ENCODE peak calls at places on chromosomes 1 and 21, in ten cellular contexts. O is HuH-7, V is foreskin keratinocyte, M is mesendoderm, B is psoas muscle, F is NB4, L is NCI-H460, R is activated gamma-delta T cell treated with Interleukin-2 at 50 U/mL for 16 hours, E is WTC11, T is C1 segment of cervical spinal cord. X is an unnamed sample.

GRCh38 chr1:18200136-18200717 is 92.6 kb downstream of the IGSF21 start:
- DNase-seq in O (no peak), V (no peak), M (peak), B (no peak), F (peak), L (no peak), R (no peak), E (peak), T (no peak), X (no peak)

GRCh38 chr1:89254658-89255287 is 17.9 kb downstream of the GBP5 start:
- DNase-seq in O (no peak), V (no peak), M (no peak), B (no peak), F (no peak), L (no peak), R (no peak), E (no peak), T (no peak), X (no peak)

GRCh38 chr1:165075725-165076370 is 280.7 kb downstream of the LMX1A start:
- DNase-seq in O (peak), V (no peak), M (peak), B (no peak), F (peak), L (peak), R (no peak), E (peak), T (no peak), X (no peak)

GRCh38 chr1:183989078-183989577 is 48.4 kb downstream of the COLGALT2 start:
- DNase-seq in O (no peak), V (peak), M (peak), B (peak), F (peak), L (peak), R (no peak), E (no peak), T (no peak), X (peak)

GRCh38 chr1:65717815-65718454 is 74.8 kb upstream of the PDE4B start:
- DNase-seq in O (no peak), V (peak), M (peak), B (no peak), F (peak), L (peak), R (no peak), E (no peak), T (no peak), X (peak)

GRCh38 chr1:202130816-202131522 is 8.3 kb downstream of the GPR37L1 start:
- DNase-seq in O (no peak), V (no peak), M (no peak), B (no peak), F (no peak), L (no peak), R (no peak), E (no peak), T (peak), X (no peak)

GRCh38 chr1:4081806-4082645 is 182.0 kb upstream of the C1orf174 start:
- DNase-seq in O (no peak), V (no peak), M (no peak), B (no peak), F (no peak), L (no peak), R (no peak), E (no peak), T (no peak), X (no peak)

GRCh38 chr21:41766883-41767605 is at the start of gene RIPK4:
- DNase-seq in O (peak), V (peak), M (peak), B (no peak), F (no peak), L (peak), R (peak), E (peak), T (no peak), X (no peak)

GRCh38 chr21:46161800-46162592 is 6.6 kb upstream of the FTCD start:
- DNase-seq in O (no peak), V (no peak), M (no peak), B (peak), F (no peak), L (no peak), R (no peak), E (no peak), T (no peak), X (no peak)

GRCh38 chr1:46718340-46718726 is 581 bp downstream of the EFCAB14 start:
- DNase-seq in O (no peak), V (no peak), M (peak), B (no peak), F (no peak), L (no peak), R (no peak), E (no peak), T (no peak), X (no peak)

GRCh38 chr1:168470821-168471473 is 72.8 kb downstream of the XCL2 start:
- DNase-seq in O (no peak), V (peak), M (peak), B (no peak), F (peak), L (no peak), R (no peak), E (no peak), T (no peak), X (peak)

GRCh38 chr1:100400332-100400933 is 48.1 kb downstream of the CDC14A start:
- DNase-seq in O (peak), V (no peak), M (peak), B (no peak), F (peak), L (no peak), R (peak), E (no peak), T (peak), X (no peak)

GRCh38 chr1:170290971-170291370 is 145.2 kb downstream of the NTMT2 start:
- DNase-seq in O (no peak), V (no peak), M (no peak), B (no peak), F (no peak), L (no peak), R (no peak), E (no peak), T (no peak), X (peak)

GRCh38 chr1:64479874-64480273 is 9.9 kb downstream of the CACHD1 start:
- DNase-seq in O (no peak), V (no peak), M (no peak), B (no peak), F (no peak), L (no peak), R (no peak), E (no peak), T (no peak), X (no peak)

GRCh38 chr1:107247679-107248078 is 106.8 kb downstream of the NTNG1 start:
- DNase-seq in O (no peak), V (no peak), M (no peak), B (no peak), F (no peak), L (no peak), R (no peak), E (no peak), T (no peak), X (no peak)

GRCh38 chr21:35427320-35428040 is 378.4 kb upstream of the RUNX1 start:
- DNase-seq in O (no peak), V (no peak), M (peak), B (no peak), F (no peak), L (no peak), R (no peak), E (no peak), T (no peak), X (no peak)

GRCh38 chr1:24186031-24186710 is 918 bp downstream of the IFNLR1 start:
- DNase-seq in O (no peak), V (no peak), M (no peak), B (no peak), F (no peak), L (no peak), R (no peak), E (no peak), T (no peak), X (no peak)

GRCh38 chr1:14849038-14849437 is 250.6 kb downstream of the KAZN start:
- DNase-seq in O (no peak), V (no peak), M (no peak), B (no peak), F (no peak), L (no peak), R (no peak), E (no peak), T (no peak), X (no peak)

GRCh38 chr1:47780469-47780995 is 216.7 kb downstream of the TRABD2B start:
- DNase-seq in O (peak), V (no peak), M (no peak), B (no peak), F (peak), L (no peak), R (no peak), E (no peak), T (no peak), X (no peak)

GRCh38 chr1:26388791-26389445 is 16.4 kb upstream of the ZNF683 start:
- DNase-seq in O (no peak), V (no peak), M (no peak), B (no peak), F (no peak), L (no peak), R (no peak), E (no peak), T (no peak), X (no peak)

GRCh38 chr1:147515046-147515869 is 26.0 kb upstream of the BCL9 start:
- DNase-seq in O (peak), V (peak), M (peak), B (no peak), F (peak), L (peak), R (no peak), E (no peak), T (no peak), X (no peak)

GRCh38 chr1:192575499-192576189 is at the start of gene RGS1:
- DNase-seq in O (no peak), V (no peak), M (no peak), B (no peak), F (peak), L (no peak), R (peak), E (no peak), T (peak), X (no peak)

GRCh38 chr1:109240158-109241152 is 8.9 kb upstream of the CELSR2 start:
- DNase-seq in O (no peak), V (peak), M (peak), B (peak), F (peak), L (no peak), R (no peak), E (peak), T (peak), X (peak)

GRCh38 chr1:173445164-173445563 is 32.0 kb upstream of the PRDX6 start:
- DNase-seq in O (no peak), V (no peak), M (peak), B (no peak), F (no peak), L (no peak), R (no peak), E (no peak), T (no peak), X (no peak)

GRCh38 chr1:177338376-177338775 is 167.6 kb downstream of the BRINP2 start:
- DNase-seq in O (no peak), V (no peak), M (no peak), B (no peak), F (no peak), L (no peak), R (no peak), E (no peak), T (no peak), X (no peak)

GRCh38 chr1:95207223-95207935 is 26.6 kb upstream of the RWDD3 start:
- DNase-seq in O (no peak), V (no peak), M (no peak), B (no peak), F (no peak), L (no peak), R (no peak), E (no peak), T (no peak), X (no peak)

GRCh38 chr1:10211805-10212405 is 1.5 kb downstream of the KIF1B start:
- DNase-seq in O (peak), V (peak), M (no peak), B (peak), F (no peak), L (no peak), R (no peak), E (no peak), T (no peak), X (no peak)

GRCh38 chr1:168368131-168368530 is 87.5 kb downstream of the TBX19 start:
- DNase-seq in O (no peak), V (no peak), M (no peak), B (no peak), F (no peak), L (no peak), R (no peak), E (no peak), T (no peak), X (no peak)

GRCh38 chr1:81126989-81127571 is 673.7 kb upstream of the ADGRL2 start:
- DNase-seq in O (no peak), V (no peak), M (no peak), B (no peak), F (no peak), L (no peak), R (no peak), E (no peak), T (no peak), X (no peak)

GRCh38 chr1:227416156-227416865 is 98.0 kb upstream of the CDC42BPA start:
- DNase-seq in O (no peak), V (peak), M (no peak), B (no peak), F (no peak), L (no peak), R (no peak), E (no peak), T (no peak), X (no peak)

GRCh38 chr1:40884055-40884795 is 22.1 kb upstream of the CITED4 start:
- DNase-seq in O (no peak), V (no peak), M (no peak), B (no peak), F (no peak), L (no peak), R (no peak), E (peak), T (no peak), X (no peak)

GRCh38 chr1:208799186-208799585 is 555.0 kb upstream of the PLXNA2 start:
- DNase-seq in O (no peak), V (no peak), M (no peak), B (no peak), F (no peak), L (no peak), R (no peak), E (no peak), T (no peak), X (no peak)

GRCh38 chr1:58041621-58042020 is 504.9 kb downstream of the OMA1 start:
- DNase-seq in O (no peak), V (peak), M (peak), B (no peak), F (no peak), L (no peak), R (no peak), E (no peak), T (no peak), X (no peak)

GRCh38 chr21:34029724-34030528 is 43.5 kb upstream of the MRPS6 start:
- DNase-seq in O (no peak), V (peak), M (peak), B (no peak), F (peak), L (peak), R (peak), E (peak), T (no peak), X (no peak)

GRCh38 chr1:231421616-231421970 is 494 bp downstream of the EGLN1 start:
- DNase-seq in O (no peak), V (peak), M (no peak), B (peak), F (no peak), L (peak), R (no peak), E (no peak), T (peak), X (no peak)

GRCh38 chr1:52506920-52507546 is 45.9 kb downstream of the TUT4 start:
- DNase-seq in O (no peak), V (no peak), M (no peak), B (no peak), F (no peak), L (no peak), R (no peak), E (no peak), T (no peak), X (no peak)

GRCh38 chr1:244970236-244970652 is 105.9 kb upstream of the HNRNPU start:
- DNase-seq in O (peak), V (peak), M (peak), B (peak), F (peak), L (peak), R (no peak), E (peak), T (no peak), X (no peak)

GRCh38 chr1:55490556-55490955 is 275.4 kb upstream of the USP24 start:
- DNase-seq in O (no peak), V (peak), M (no peak), B (no peak), F (no peak), L (no peak), R (no peak), E (no peak), T (no peak), X (no peak)

X was measured in AG04449.